ENCODE peak calls at places on chromosomes 2 and 18, in nine cellular contexts. N, P, V, E, F, D, H, W and G are unnamed samples. For H3K4me1, H3K9me3 and H3K36me3, the result is how much of the 10 kb centered on the place peaks cover.

GRCh38 chr2:102117488-102117887 is 25.1 kb upstream of the IL1R1 start:
- DNase-seq in N (no peak), P (no peak), V (no peak), E (no peak), F (no peak), D (no peak), H (no peak), W (no peak), G (no peak)

GRCh38 chr2:24824966-24825882 is 32.0 kb downstream of the CENPO start:
- DNase-seq in N (no peak), P (peak), V (no peak), E (peak), F (no peak), D (no peak), H (peak), W (peak), G (no peak)

GRCh38 chr2:23569761-23570383 is 184.9 kb downstream of the KLHL29 start:
- DNase-seq in N (peak), P (no peak), V (no peak), E (no peak), F (no peak), D (no peak), H (no peak), W (no peak), G (no peak)

GRCh38 chr2:12120281-12121150 is 374.1 kb downstream of the LPIN1 start:
- DNase-seq in N (no peak), P (no peak), V (no peak), E (peak), F (no peak), D (no peak), H (no peak), W (no peak), G (no peak)

GRCh38 chr2:12762976-12763375 is 46.2 kb downstream of the TRIB2 start:
- DNase-seq in N (no peak), P (no peak), V (no peak), E (no peak), F (no peak), D (no peak), H (no peak), W (no peak), G (no peak)

GRCh38 chr2:45974056-45974455 is 322.6 kb downstream of the PRKCE start:
- DNase-seq in N (no peak), P (no peak), V (no peak), E (no peak), F (no peak), D (no peak), H (no peak), W (no peak), G (no peak)

GRCh38 chr2:157628532-157629415 is at the start of gene ACVR1C:
- DNase-seq in N (peak), P (peak), V (peak), E (peak), F (peak), D (peak), H (peak), W (peak), G (peak)

GRCh38 chr2:42954227-42954962 is 162.0 kb upstream of the HAAO start:
- DNase-seq in N (peak), P (peak), V (no peak), E (no peak), F (no peak), D (no peak), H (no peak), W (no peak), G (no peak)

GRCh38 chr18:21093133-21093532 is 18.5 kb downstream of the ROCK1 start:
- DNase-seq in N (no peak), P (no peak), V (no peak), E (no peak), F (no peak), D (no peak), H (no peak), W (no peak), G (no peak)

GRCh38 chr2:54520687-54521086 is 64.6 kb downstream of the SPTBN1 start:
- DNase-seq in N (no peak), P (no peak), V (no peak), E (peak), F (no peak), D (no peak), H (no peak), W (no peak), G (no peak)

GRCh38 chr2:43333096-43333655 is 106.8 kb upstream of the ZFP36L2 start:
- DNase-seq in N (no peak), P (no peak), V (no peak), E (no peak), F (no peak), D (no peak), H (no peak), W (no peak), G (no peak)

GRCh38 chr2:218583983-218584850 is 15.6 kb downstream of the CNOT9 start:
- DNase-seq in N (no peak), P (no peak), V (no peak), E (no peak), F (no peak), D (no peak), H (no peak), W (no peak), G (no peak)

GRCh38 chr2:108621087-108621559 is 86.9 kb downstream of the LIMS1 start:
- DNase-seq in N (no peak), P (no peak), V (no peak), E (peak), F (peak), D (no peak), H (peak), W (peak), G (no peak)

GRCh38 chr2:127083819-127084503 is 23.0 kb downstream of the BIN1 start:
- DNase-seq in N (no peak), P (peak), V (peak), E (peak), F (peak), D (peak), H (no peak), W (no peak), G (no peak)

GRCh38 chr2:232761301-232761907 is 15.0 kb downstream of the KCNJ13 start:
- DNase-seq in N (no peak), P (no peak), V (no peak), E (peak), F (peak), D (no peak), H (peak), W (peak), G (no peak)

GRCh38 chr2:149129433-149129832 is 90.9 kb downstream of the LYPD6B start:
- DNase-seq in N (no peak), P (no peak), V (no peak), E (peak), F (no peak), D (no peak), H (no peak), W (no peak), G (no peak)

GRCh38 chr2:238267341-238267710 is 21.1 kb downstream of the PER2 start:
- DNase-seq in N (no peak), P (no peak), V (no peak), E (peak), F (no peak), D (no peak), H (no peak), W (no peak), G (no peak)

GRCh38 chr18:3458378-3458777 is 8.4 kb downstream of the TGIF1 start:
- DNase-seq in N (no peak), P (no peak), V (no peak), E (peak), F (no peak), D (no peak), H (peak), W (peak), G (no peak)

GRCh38 chr2:152421521-152422367 is 86.8 kb downstream of the FMNL2 start:
- DNase-seq in N (no peak), P (no peak), V (peak), E (peak), F (peak), D (no peak), H (no peak), W (no peak), G (no peak)

GRCh38 chr2:26000561-26001211 is 18.4 kb upstream of the KIF3C start:
- DNase-seq in N (peak), P (no peak), V (peak), E (no peak), F (peak), D (no peak), H (no peak), W (no peak), G (no peak)

GRCh38 chr2:68722712-68723111 is 11.9 kb upstream of the ARHGAP25 start:
- DNase-seq in N (no peak), P (no peak), V (no peak), E (no peak), F (no peak), D (no peak), H (no peak), W (no peak), G (no peak)
- H3K4me1 ChIP-seq in N (under half), P (under half), V (under half), E (under half), F (under half), D (under half), H (half or more), W (half or more), G (under half)

GRCh38 chr18:2442726-2443275 is 128.5 kb downstream of the METTL4 start:
- DNase-seq in N (no peak), P (no peak), V (no peak), E (peak), F (no peak), D (no peak), H (no peak), W (no peak), G (no peak)

GRCh38 chr18:2444201-2444875 is 127.0 kb downstream of the METTL4 start:
- DNase-seq in N (no peak), P (no peak), V (no peak), E (no peak), F (no peak), D (no peak), H (no peak), W (no peak), G (no peak)

GRCh38 chr18:2441544-2441943 is 129.8 kb downstream of the METTL4 start:
- DNase-seq in N (no peak), P (no peak), V (no peak), E (peak), F (no peak), D (no peak), H (no peak), W (no peak), G (no peak)

DNA sequence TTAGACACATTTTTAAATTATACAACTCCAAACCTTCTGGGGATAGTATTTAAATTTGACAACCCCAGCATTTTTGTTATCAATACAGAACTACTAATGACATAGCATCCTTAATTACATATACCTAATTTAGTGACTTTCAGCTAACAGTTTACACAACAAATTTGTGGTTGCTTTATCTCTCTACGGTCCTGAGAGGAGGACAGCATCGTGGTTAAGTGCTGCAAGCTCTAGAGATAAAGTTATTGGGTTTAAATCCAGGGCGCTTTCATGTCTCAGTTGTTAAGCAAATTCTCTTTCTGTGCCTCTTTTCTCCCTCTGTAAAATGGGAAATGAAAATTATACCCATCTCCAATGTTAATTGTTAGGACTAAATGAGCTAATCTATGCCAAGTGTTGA is 129.3 kb downstream of the METTL4 start:
- DNase-seq in N (no peak), P (no peak), V (no peak), E (no peak), F (no peak), D (no peak), H (no peak), W (no peak), G (no peak)
- H3K9me3 ChIP-seq in N (under half), P (under half), V (under half), E (under half), F (under half), D (under half), H (under half), W (under half), G (under half)

DNA sequence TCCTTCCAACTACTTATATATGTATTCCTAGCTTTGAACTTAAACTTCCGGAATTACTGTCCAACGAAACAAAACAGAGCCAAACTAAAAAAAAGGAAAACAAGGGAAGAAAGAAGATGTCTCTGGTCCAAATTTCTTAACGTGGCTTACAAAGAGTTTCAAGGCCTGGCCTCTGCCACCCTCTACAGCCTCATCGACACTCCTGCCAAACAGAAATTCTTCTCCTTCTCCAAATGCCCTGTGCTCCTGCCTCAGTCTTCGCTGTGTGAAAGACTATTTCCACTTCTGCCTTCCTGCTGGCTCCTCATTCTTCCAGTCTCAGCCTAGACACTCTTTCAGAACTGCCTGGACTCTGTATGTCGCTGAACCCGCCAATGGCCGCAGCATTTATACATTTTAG is 249.2 kb downstream of the TXNL1 start:
- DNase-seq in N (no peak), P (no peak), V (no peak), E (no peak), F (no peak), D (no peak), H (no peak), W (no peak), G (no peak)
- H3K36me3 ChIP-seq in N (under half), P (under half), V (under half), E (under half), F (under half), D (under half), H (under half), W (under half), G (under half)

DNA sequence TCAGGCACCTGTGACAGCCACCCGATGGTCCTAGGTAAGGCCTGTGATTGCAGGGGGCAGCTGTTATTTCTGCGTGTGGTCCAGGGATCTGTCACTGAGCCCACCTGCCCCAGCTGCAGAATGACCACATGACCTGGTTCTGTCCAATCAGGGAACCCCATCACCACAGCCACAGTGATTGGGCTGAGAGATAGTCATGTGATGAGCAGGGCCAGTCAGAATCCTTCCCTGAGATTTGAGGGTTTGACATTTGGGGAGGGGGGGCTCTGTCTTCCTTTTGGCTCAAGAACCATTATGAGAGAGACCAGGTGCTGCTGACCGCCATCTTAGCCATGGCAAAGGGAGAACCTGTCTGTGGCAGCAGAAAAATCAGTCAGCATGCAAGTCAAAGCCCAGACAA is 147.2 kb downstream of the SMAD7 start:
- DNase-seq in N (no peak), P (peak), V (peak), E (no peak), F (peak), D (peak), H (no peak), W (no peak), G (no peak)
- H3K4me1 ChIP-seq in N (under half), P (under half), V (under half), E (under half), F (under half), D (half or more), H (under half), W (under half), G (under half)